ENCODE peak calls at places on chromosomes 3 and 15, in seven cellular contexts. J is tibial artery; C is CD8-positive, alpha-beta T cell; G is PC-3; U is heart right ventricle; Z is AG04450; V is SK-N-SH. O is an unnamed sample.

GRCh38 chr3:29721789-29722188 is 440.9 kb downstream of the RBMS3 start:
- DNase-seq in C (no peak), G (no peak), V (no peak), Z (no peak), U (no peak), J (no peak), O (no peak)

GRCh38 chr3:28700728-28701127 is 352.1 kb upstream of the AZI2 start:
- DNase-seq in C (no peak), U (no peak), Z (no peak), G (no peak), V (no peak), J (no peak), O (no peak)

GRCh38 chr3:183247190-183247589 is 5.9 kb upstream of the B3GNT5 start:
- DNase-seq in J (no peak), Z (no peak), G (no peak), U (no peak), C (no peak), V (no peak), O (no peak)

GRCh38 chr15:40452296-40453090 is 11.7 kb downstream of the BAHD1 start:
- DNase-seq in G (no peak), V (no peak), J (no peak), U (no peak), Z (no peak), C (no peak), O (no peak)

GRCh38 chr15:90126457-90127435 is 24.5 kb upstream of the IDH2 start:
- DNase-seq in U (peak; percentile 71), J (no peak), C (no peak), Z (no peak), V (no peak), G (no peak), O (no peak)

GRCh38 chr3:127277591-127277990 is 10.3 kb downstream of the PRR20G start:
- DNase-seq in G (peak; percentile 18), V (no peak), C (no peak), Z (no peak), J (no peak), U (no peak), O (no peak)

GRCh38 chr15:44034933-44035624 is 160.0 kb downstream of the FRMD5 start:
- DNase-seq in C (no peak), G (peak; percentile 77), J (peak; percentile 25), Z (peak; percentile 27), V (no peak), U (peak; percentile 6), O (no peak)

GRCh38 chr3:192706272-192706671 is 21.1 kb downstream of the FGF12 start:
- DNase-seq in C (no peak), Z (no peak), J (no peak), G (no peak), V (no peak), U (peak; percentile 55), O (no peak)

GRCh38 chr3:12579919-12580318 is 23.0 kb downstream of the MKRN2 start:
- DNase-seq in Z (no peak), V (no peak), G (no peak), J (no peak), C (no peak), U (no peak), O (no peak)

GRCh38 chr3:127953636-127954035 is 38.6 kb downstream of the KBTBD12 start:
- DNase-seq in J (no peak), C (no peak), Z (no peak), G (peak; percentile 46), U (no peak), V (no peak), O (no peak)

GRCh38 chr3:4693620-4694019 is 200.5 kb downstream of the ITPR1 start:
- DNase-seq in G (no peak), U (no peak), Z (no peak), J (no peak), V (no peak), C (no peak), O (no peak)

GRCh38 chr3:27423463-27423862 is 54.3 kb upstream of the NEK10 start:
- DNase-seq in G (peak; percentile 67), Z (peak; percentile 10), C (no peak), U (no peak), J (no peak), V (peak; percentile 2), O (no peak)

GRCh38 chr3:81295906-81296305 is 465.5 kb downstream of the GBE1 start:
- DNase-seq in U (no peak), Z (no peak), J (no peak), C (no peak), V (peak; percentile 71), G (no peak), O (no peak)

GRCh38 chr3:52820741-52821140 is 9.7 kb downstream of the ITIH4 start:
- DNase-seq in J (no peak), C (no peak), Z (no peak), G (peak; percentile 53), V (peak; percentile 64), U (no peak), O (no peak)

GRCh38 chr15:41568350-41569017 is 9.5 kb downstream of the TYRO3 start:
- DNase-seq in Z (no peak), J (no peak), U (no peak), G (no peak), C (no peak), V (no peak), O (no peak)

GRCh38 chr15:25171856-25172687 is 217.3 kb downstream of the SNRPN start:
- DNase-seq in V (no peak), Z (no peak), U (no peak), G (no peak), J (peak; percentile 11), C (no peak), O (peak; percentile 42)

GRCh38 chr15:81270781-81271491 is 53.0 kb downstream of the STARD5 start:
- DNase-seq in Z (no peak), J (no peak), C (no peak), U (no peak), G (peak; percentile 31), V (no peak), O (no peak)

GRCh38 chr3:25895031-25895430 is 105.1 kb downstream of the OXSM start:
- DNase-seq in V (no peak), J (no peak), G (no peak), U (no peak), Z (no peak), C (no peak), O (no peak)

GRCh38 chr3:160673188-160673587 is 3.8 kb upstream of the ARL14 start:
- DNase-seq in Z (no peak), G (no peak), C (no peak), U (no peak), J (no peak), V (no peak), O (no peak)

GRCh38 chr3:160676547-160677303 is at the start of gene ARL14:
- DNase-seq in V (no peak), J (no peak), G (peak; percentile 98), C (no peak), Z (no peak), U (no peak), O (no peak)

GRCh38 chr3:160678447-160678846 is 1.5 kb downstream of the ARL14 start:
- DNase-seq in Z (no peak), G (peak; percentile 28), C (no peak), U (no peak), J (no peak), V (no peak), O (no peak)

GRCh38 chr3:160677459-160677901 is 520 bp downstream of the ARL14 start:
- DNase-seq in Z (no peak), C (no peak), U (no peak), G (peak; percentile 36), J (no peak), V (no peak), O (no peak)

DNA sequence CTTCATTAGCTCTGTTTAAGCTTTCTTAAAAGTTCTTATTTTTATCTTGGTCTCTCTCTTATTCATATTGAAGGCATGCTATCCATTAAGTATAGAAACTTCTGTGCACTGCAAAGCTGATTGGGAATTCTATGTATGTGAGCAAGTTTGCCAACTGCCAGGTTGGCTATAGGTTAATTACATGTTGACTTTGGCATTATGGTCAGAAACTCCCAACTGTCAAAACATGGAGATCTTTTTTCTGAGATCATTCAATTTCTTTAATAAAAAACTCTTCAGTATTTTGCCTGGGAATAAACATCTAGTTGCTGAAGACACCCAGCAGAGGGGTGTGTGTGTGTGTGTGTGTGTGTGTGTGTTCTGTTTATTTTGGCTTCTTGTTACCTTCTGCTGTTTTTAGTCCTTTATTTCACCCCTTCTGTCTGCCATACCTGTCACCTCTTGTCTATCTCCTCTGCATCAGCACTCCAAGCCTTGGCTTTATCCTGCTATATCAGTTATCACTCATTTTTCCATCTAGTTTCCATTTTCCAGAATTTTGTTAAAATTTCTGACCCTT is 1.3 kb upstream of the ARL14 start:
- DNase-seq in Z (no peak), J (no peak), G (peak; percentile 64), U (no peak), V (no peak), C (no peak), O (no peak)
- H3K27ac ChIP-seq in Z (no peak overlapping the region), J (no peak overlapping the region), G (peak overlapping the region; percentile 91), U (no peak overlapping the region), V (no peak overlapping the region), C (no peak overlapping the region), O (no peak overlapping the region)

DNA sequence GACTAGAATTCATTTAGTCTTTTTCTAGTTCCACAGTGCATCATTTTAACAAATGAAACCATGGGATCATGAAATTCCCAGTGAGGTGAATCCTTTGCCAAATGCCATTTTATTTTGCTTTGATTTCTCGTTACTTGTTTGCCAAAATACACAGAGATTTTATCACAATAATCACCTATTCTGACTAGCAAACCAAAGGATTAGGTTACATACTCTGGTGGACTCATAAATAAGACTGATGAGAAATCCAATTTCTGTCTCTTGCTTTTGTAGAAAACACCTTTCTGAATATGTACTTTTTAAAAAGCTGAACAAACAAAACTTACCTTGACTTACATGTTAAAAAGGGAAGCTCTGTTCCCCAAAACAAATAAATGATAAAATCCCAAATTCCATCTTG is 12.2 kb downstream of the ERC2 start:
- DNase-seq in C (no peak), G (no peak), V (no peak), Z (no peak), U (no peak), J (no peak), O (no peak)
- H3K27me3 ChIP-seq in C (no peaks in the 10 kb centered on the region), G (peaks cover 31% of the 10 kb centered on the region), V (no peaks in the 10 kb centered on the region), Z (no peaks in the 10 kb centered on the region), U (peaks cover 10% of the 10 kb centered on the region), J (no peaks in the 10 kb centered on the region), O (no peaks in the 10 kb centered on the region)

GRCh38 chr3:66011098-66011655 is 27.5 kb downstream of the MAGI1 start:
- DNase-seq in Z (no peak), U (no peak), J (no peak), C (no peak), G (no peak), V (no peak), O (no peak)

GRCh38 chr3:66014056-66014455 is 24.7 kb downstream of the MAGI1 start:
- DNase-seq in U (no peak), Z (no peak), G (no peak), C (no peak), V (no peak), J (no peak), O (no peak)

GRCh38 chr3:66014641-66015040 is 24.1 kb downstream of the MAGI1 start:
- DNase-seq in V (no peak), U (no peak), Z (no peak), G (no peak), C (no peak), J (no peak), O (no peak)

GRCh38 chr3:66010348-66011097 is 28.2 kb downstream of the MAGI1 start:
- DNase-seq in J (no peak), V (no peak), Z (no peak), G (peak; percentile 66), U (no peak), C (no peak), O (no peak)

GRCh38 chr3:66012711-66013110 is 26.0 kb downstream of the MAGI1 start:
- DNase-seq in U (no peak), G (no peak), C (no peak), V (no peak), Z (no peak), J (no peak), O (no peak)
- H3K27ac ChIP-seq in U (no peak overlapping the region), G (no peak overlapping the region), C (no peak overlapping the region), V (no peak overlapping the region), Z (peak overlapping the region; percentile 11), J (no peak overlapping the region), O (no peak overlapping the region)

GRCh38 chr3:133944181-133944580 is 48.5 kb upstream of the RAB6B start:
- DNase-seq in Z (no peak), U (no peak), C (no peak), J (peak; percentile 11), V (no peak), G (peak; percentile 60), O (peak; percentile 48)
- H3K27me3 ChIP-seq in Z (peaks cover 3% of the 10 kb centered on the region), U (no peaks in the 10 kb centered on the region), C (no peaks in the 10 kb centered on the region), J (no peaks in the 10 kb centered on the region), V (peaks cover 8% of the 10 kb centered on the region), G (peaks cover 7% of the 10 kb centered on the region), O (no peaks in the 10 kb centered on the region)